ENCODE peak calls at places on chromosome 10, in nine cellular contexts. R, B, P, H, C, D, E, L and S are unnamed samples.

GRCh38 chr10:5888352-5888751 is 1.3 kb downstream of the ANKRD16 start:
- DNase-seq in R (no peak), B (no peak), P (no peak), H (no peak), C (peak), D (peak), E (no peak), L (no peak), S (no peak)

GRCh38 chr10:31197886-31198285 is 121.1 kb upstream of the ZEB1 start:
- DNase-seq in R (no peak), B (no peak), P (no peak), H (peak), C (peak), D (no peak), E (no peak), L (no peak), S (no peak)

GRCh38 chr10:43816351-43817321 is 168.0 kb upstream of the ZNF32 start:
- DNase-seq in R (no peak), B (peak), P (no peak), H (no peak), C (peak), D (peak), E (no peak), L (peak), S (peak)

GRCh38 chr10:28149760-28150159 is 150.9 kb upstream of the ODAD2 start:
- DNase-seq in R (no peak), B (no peak), P (no peak), H (no peak), C (no peak), D (no peak), E (no peak), L (no peak), S (no peak)

GRCh38 chr10:62755662-62756653 is 48.6 kb upstream of the ADO start:
- DNase-seq in R (no peak), B (no peak), P (no peak), H (no peak), C (no peak), D (peak), E (no peak), L (no peak), S (no peak)

GRCh38 chr10:131131726-131132561 is 179.6 kb downstream of the TCERG1L start:
- DNase-seq in R (no peak), B (no peak), P (peak), H (no peak), C (no peak), D (no peak), E (no peak), L (no peak), S (no peak)

GRCh38 chr10:127860632-127861031 is 32.1 kb downstream of the CLRN3 start:
- DNase-seq in R (no peak), B (no peak), P (no peak), H (no peak), C (no peak), D (no peak), E (no peak), L (no peak), S (no peak)

GRCh38 chr10:65570143-65571010 is 1355.5 kb upstream of the LRRTM3 start:
- DNase-seq in R (peak), B (peak), P (no peak), H (no peak), C (no peak), D (no peak), E (no peak), L (peak), S (no peak)

GRCh38 chr10:121296856-121297255 is 301.4 kb downstream of the FGFR2 start:
- DNase-seq in R (no peak), B (no peak), P (no peak), H (no peak), C (no peak), D (no peak), E (no peak), L (no peak), S (no peak)

GRCh38 chr10:121994429-121994881 is 5.5 kb downstream of the TACC2 start:
- DNase-seq in R (peak), B (peak), P (peak), H (no peak), C (peak), D (no peak), E (peak), L (no peak), S (no peak)

GRCh38 chr10:103512591-103513382 is 19.3 kb downstream of the NEURL1 start:
- DNase-seq in R (no peak), B (no peak), P (no peak), H (no peak), C (no peak), D (no peak), E (no peak), L (no peak), S (no peak)

GRCh38 chr10:14773551-14774213 is 1.0 kb downstream of the FAM107B start:
- DNase-seq in R (no peak), B (no peak), P (no peak), H (no peak), C (peak), D (no peak), E (no peak), L (no peak), S (no peak)

GRCh38 chr10:6204341-6205191 is 1.8 kb downstream of the PFKFB3 start:
- DNase-seq in R (peak), B (peak), P (peak), H (peak), C (peak), D (peak), E (no peak), L (peak), S (no peak)

GRCh38 chr10:59336632-59337031 is 25.7 kb downstream of the FAM13C start:
- DNase-seq in R (no peak), B (no peak), P (no peak), H (no peak), C (peak), D (no peak), E (no peak), L (peak), S (no peak)

GRCh38 chr10:130757821-130758489 is 553.6 kb downstream of the TCERG1L start:
- DNase-seq in R (no peak), B (no peak), P (no peak), H (no peak), C (no peak), D (no peak), E (no peak), L (no peak), S (no peak)

GRCh38 chr10:104447331-104447730 is 93.7 kb downstream of the CFAP58 start:
- DNase-seq in R (no peak), B (no peak), P (no peak), H (no peak), C (peak), D (no peak), E (no peak), L (no peak), S (no peak)

GRCh38 chr10:31526681-31527080 is 207.7 kb downstream of the ZEB1 start:
- DNase-seq in R (peak), B (no peak), P (no peak), H (no peak), C (peak), D (no peak), E (no peak), L (peak), S (no peak)

GRCh38 chr10:123517901-123518300 is 148.3 kb upstream of the GPR26 start:
- DNase-seq in R (no peak), B (no peak), P (no peak), H (no peak), C (no peak), D (no peak), E (no peak), L (no peak), S (no peak)

GRCh38 chr10:15486404-15486803 is 115.3 kb upstream of the FAM171A1 start:
- DNase-seq in R (peak), B (no peak), P (no peak), H (no peak), C (no peak), D (no peak), E (no peak), L (peak), S (no peak)

GRCh38 chr10:15540729-15541128 is 169.6 kb upstream of the FAM171A1 start:
- DNase-seq in R (peak), B (no peak), P (no peak), H (no peak), C (peak), D (no peak), E (no peak), L (peak), S (no peak)

GRCh38 chr10:46220872-46221538 is 65.8 kb upstream of the ANTXRL start:
- DNase-seq in R (peak), B (no peak), P (no peak), H (no peak), C (peak), D (no peak), E (no peak), L (no peak), S (no peak)

GRCh38 chr10:97574374-97575100 is 2.0 kb downstream of the ANKRD2 start:
- DNase-seq in R (peak), B (peak), P (peak), H (peak), C (peak), D (no peak), E (no peak), L (peak), S (no peak)

GRCh38 chr10:101968910-101969321 is 87.1 kb downstream of the ARMH3 start:
- DNase-seq in R (no peak), B (no peak), P (no peak), H (no peak), C (no peak), D (no peak), E (no peak), L (no peak), S (peak)

GRCh38 chr10:93753621-93754250 is 4.0 kb upstream of the LGI1 start:
- DNase-seq in R (peak), B (no peak), P (no peak), H (no peak), C (no peak), D (no peak), E (no peak), L (no peak), S (no peak)

GRCh38 chr10:77500754-77501151 is 136.9 kb downstream of the KCNMA1 start:
- DNase-seq in R (no peak), B (no peak), P (no peak), H (no peak), C (peak), D (no peak), E (no peak), L (peak), S (no peak)

GRCh38 chr10:60907972-60908371 is 36.0 kb downstream of the RHOBTB1 start:
- DNase-seq in R (no peak), B (no peak), P (no peak), H (no peak), C (no peak), D (no peak), E (no peak), L (no peak), S (no peak)

GRCh38 chr10:63866075-63866746 is 345.0 kb downstream of the REEP3 start:
- DNase-seq in R (peak), B (peak), P (peak), H (no peak), C (peak), D (peak), E (peak), L (peak), S (peak)

GRCh38 chr10:54094321-54094720 is 706.7 kb downstream of the PCDH15 start:
- DNase-seq in R (peak), B (no peak), P (no peak), H (no peak), C (no peak), D (no peak), E (no peak), L (no peak), S (no peak)

GRCh38 chr10:128629111-128630096 is 503.2 kb upstream of the MKI67 start:
- DNase-seq in R (peak), B (no peak), P (no peak), H (peak), C (peak), D (no peak), E (no peak), L (peak), S (no peak)

GRCh38 chr10:35214607-35215020 is 88.0 kb downstream of the CREM start:
- DNase-seq in R (no peak), B (no peak), P (no peak), H (no peak), C (no peak), D (no peak), E (no peak), L (no peak), S (no peak)

GRCh38 chr10:58898854-58899573 is 277.4 kb upstream of the PHYHIPL start:
- DNase-seq in R (peak), B (no peak), P (no peak), H (peak), C (no peak), D (no peak), E (no peak), L (no peak), S (no peak)

GRCh38 chr10:58457761-58458616 is 54.7 kb upstream of the BICC1 start:
- DNase-seq in R (no peak), B (peak), P (peak), H (no peak), C (peak), D (no peak), E (peak), L (peak), S (no peak)

GRCh38 chr10:3423411-3423810 is 250.8 kb upstream of the PITRM1 start:
- DNase-seq in R (no peak), B (no peak), P (no peak), H (no peak), C (no peak), D (no peak), E (no peak), L (no peak), S (no peak)
- H3K27ac ChIP-seq in R (no peak), B (no peak), P (no peak), H (no peak), C (no peak), D (no peak), E (no peak), L (no peak), S (no peak)

GRCh38 chr10:67780759-67781538 is 57.0 kb downstream of the DNAJC12 start:
- DNase-seq in R (no peak), B (no peak), P (no peak), H (no peak), C (no peak), D (peak), E (no peak), L (no peak), S (no peak)

GRCh38 chr10:67784584-67784983 is 53.4 kb downstream of the DNAJC12 start:
- DNase-seq in R (no peak), B (no peak), P (no peak), H (no peak), C (peak), D (no peak), E (no peak), L (no peak), S (no peak)

GRCh38 chr10:67785098-67785497 is 52.9 kb downstream of the DNAJC12 start:
- DNase-seq in R (no peak), B (no peak), P (no peak), H (no peak), C (no peak), D (no peak), E (no peak), L (no peak), S (no peak)

GRCh38 chr10:67782556-67782955 is 55.4 kb downstream of the DNAJC12 start:
- DNase-seq in R (no peak), B (no peak), P (no peak), H (no peak), C (no peak), D (no peak), E (no peak), L (no peak), S (no peak)

GRCh38 chr10:67783576-67784294 is 54.3 kb downstream of the DNAJC12 start:
- DNase-seq in R (no peak), B (no peak), P (no peak), H (no peak), C (no peak), D (peak), E (no peak), L (no peak), S (no peak)
- H3K27ac ChIP-seq in R (no peak), B (no peak), P (no peak), H (no peak), C (no peak), D (peak), E (no peak), L (no peak), S (no peak)

GRCh38 chr10:86600296-86600695 is 54.1 kb upstream of the OPN4 start:
- DNase-seq in R (no peak), B (no peak), P (no peak), H (no peak), C (peak), D (no peak), E (no peak), L (no peak), S (no peak)
- H3K27ac ChIP-seq in R (no peak), B (no peak), P (no peak), H (no peak), C (no peak), D (no peak), E (no peak), L (no peak), S (no peak)

DNA sequence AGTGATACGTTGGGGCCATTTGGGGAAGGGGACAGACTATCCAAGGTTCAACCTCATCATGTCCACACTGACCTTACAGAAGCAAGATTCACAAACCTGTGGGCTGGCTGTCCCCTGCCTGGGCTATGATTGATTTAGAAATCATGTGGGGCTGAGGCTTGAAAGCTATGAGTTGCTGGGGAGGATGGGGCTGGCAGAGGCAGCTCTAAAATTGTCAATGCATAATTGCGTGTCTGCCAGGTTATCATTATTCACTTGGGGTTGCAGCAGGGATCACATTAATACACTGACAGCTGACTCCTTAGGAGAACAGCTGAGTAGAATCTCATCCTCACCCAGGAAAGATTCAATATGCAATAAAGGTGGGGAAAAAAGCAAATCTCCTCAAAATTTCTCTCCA is 866.3 kb downstream of the CCSER2 start:
- DNase-seq in R (no peak), B (no peak), P (no peak), H (no peak), C (no peak), D (no peak), E (no peak), L (no peak), S (no peak)
- H3K27ac ChIP-seq in R (no peak), B (no peak), P (no peak), H (no peak), C (no peak), D (no peak), E (no peak), L (no peak), S (no peak)

DNA sequence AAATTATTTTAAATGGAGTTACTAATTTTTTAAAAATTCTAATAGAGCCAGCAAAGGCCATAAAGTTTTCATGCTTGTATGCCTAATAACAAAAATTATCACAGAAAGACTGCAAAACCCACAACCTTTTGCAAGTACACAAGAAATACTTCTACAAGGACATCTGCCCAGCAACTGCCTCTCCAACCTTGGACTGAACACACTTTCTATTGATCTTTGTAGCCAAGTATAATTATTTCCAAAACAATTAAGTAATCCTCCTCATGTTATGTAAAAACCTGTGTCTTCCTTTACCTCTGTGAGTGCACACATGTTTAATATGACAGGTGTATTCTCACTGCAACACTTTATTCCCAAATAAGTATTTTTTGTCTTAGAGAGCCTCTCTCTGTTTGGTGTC is 16.6 kb upstream of the ACSM6 start:
- DNase-seq in R (no peak), B (no peak), P (no peak), H (no peak), C (no peak), D (no peak), E (no peak), L (no peak), S (no peak)
- H3K27ac ChIP-seq in R (no peak), B (no peak), P (no peak), H (no peak), C (no peak), D (no peak), E (no peak), L (no peak), S (no peak)

DNA sequence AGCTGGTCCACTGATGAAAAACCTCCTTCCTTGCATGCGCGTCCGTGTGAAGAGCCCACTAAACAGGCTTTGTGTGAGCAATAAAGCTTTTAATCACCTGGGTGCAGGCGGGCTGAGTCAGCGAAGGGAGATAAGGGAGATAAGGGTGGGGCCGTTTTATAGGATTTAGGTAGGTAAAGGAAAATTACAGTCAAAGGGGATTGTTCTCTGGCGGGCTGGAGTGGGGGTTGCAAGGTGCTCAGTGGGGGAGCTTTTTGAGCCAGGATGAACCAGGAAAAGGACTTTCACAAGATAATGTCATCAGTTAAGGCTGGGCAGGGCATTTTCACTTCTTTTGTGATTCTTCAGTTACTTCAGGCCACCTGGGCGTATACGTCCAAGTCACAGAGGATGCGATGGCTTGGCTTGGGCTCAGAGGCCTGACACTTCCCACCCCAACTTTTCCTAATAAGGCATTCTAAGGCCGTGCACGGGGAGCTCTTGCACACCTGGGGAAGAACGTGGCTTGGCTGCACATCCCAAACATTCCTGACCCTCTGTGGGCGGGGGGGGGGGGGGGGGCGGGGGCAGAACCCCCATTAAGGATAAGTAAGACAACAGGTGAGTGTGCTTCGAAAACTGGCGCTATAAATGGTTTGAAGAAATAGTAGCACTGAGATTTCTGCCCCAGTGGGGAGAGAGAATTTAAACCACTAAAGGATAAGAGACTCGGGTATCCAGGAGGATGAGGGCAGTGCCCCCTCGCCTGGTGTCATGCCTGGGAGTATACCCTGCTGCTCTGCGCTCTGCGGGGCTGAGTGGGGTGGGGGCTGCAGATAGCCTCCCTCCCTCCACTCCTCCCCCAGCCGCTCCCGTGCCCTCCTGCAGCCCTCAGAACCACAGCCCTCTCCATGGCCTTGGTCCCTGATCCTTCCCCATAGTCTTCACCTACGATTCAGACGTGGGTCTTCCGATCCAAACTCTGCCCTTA is 217.6 kb downstream of the MLLT10 start:
- DNase-seq in R (peak), B (peak), P (no peak), H (no peak), C (no peak), D (no peak), E (no peak), L (no peak), S (no peak)
- H3K27ac ChIP-seq in R (peak), B (no peak), P (no peak), H (peak), C (no peak), D (no peak), E (no peak), L (no peak), S (no peak)

GRCh38 chr10:78716034-78716660 is 352.6 kb upstream of the ZMIZ1 start:
- DNase-seq in R (no peak), B (no peak), P (no peak), H (no peak), C (peak), D (no peak), E (no peak), L (no peak), S (no peak)

GRCh38 chr10:78713659-78714058 is 355.1 kb upstream of the ZMIZ1 start:
- DNase-seq in R (no peak), B (no peak), P (no peak), H (no peak), C (no peak), D (no peak), E (no peak), L (no peak), S (no peak)

GRCh38 chr10:78712147-78712546 is 356.6 kb upstream of the ZMIZ1 start:
- DNase-seq in R (peak), B (no peak), P (peak), H (no peak), C (no peak), D (no peak), E (no peak), L (no peak), S (no peak)

GRCh38 chr10:78715435-78715834 is 353.3 kb upstream of the ZMIZ1 start:
- DNase-seq in R (no peak), B (no peak), P (no peak), H (no peak), C (no peak), D (no peak), E (no peak), L (no peak), S (no peak)

GRCh38 chr10:78714225-78714624 is 354.5 kb upstream of the ZMIZ1 start:
- DNase-seq in R (no peak), B (no peak), P (no peak), H (no peak), C (no peak), D (no peak), E (no peak), L (no peak), S (no peak)
- H3K27ac ChIP-seq in R (no peak), B (no peak), P (no peak), H (no peak), C (no peak), D (no peak), E (no peak), L (no peak), S (no peak)